ENCODE peak calls at places on chromosome 9, in five cellular contexts. I is T-helper 17 cell, Y is uterus, F is OCI-LY7, Q is left ventricle myocardium inferior. T is an unnamed sample. For H3K9me3, the result is how much of the 10 kb centered on the place peaks cover.

GRCh38 chr9:85332487-85332886 is 409.3 kb downstream of the AGTPBP1 start:
- DNase-seq in I (no peak), Y (no peak), F (peak), Q (no peak), T (no peak)

GRCh38 chr9:137866226-137867141 is 11.1 kb upstream of the CACNA1B start:
- DNase-seq in I (no peak), Y (no peak), F (no peak), Q (no peak), T (no peak)

GRCh38 chr9:95507456-95508241 is 9.1 kb downstream of the PTCH1 start:
- DNase-seq in I (peak), Y (peak), F (peak), Q (peak), T (peak)

GRCh38 chr9:137298983-137299521 is 3.0 kb downstream of the NRARP start:
- DNase-seq in I (no peak), Y (no peak), F (no peak), Q (no peak), T (no peak)

GRCh38 chr9:95116002-95116819 is 201.3 kb downstream of the FANCC start:
- DNase-seq in I (no peak), Y (peak), F (no peak), Q (no peak), T (no peak)

GRCh38 chr9:130860458-130861316 is 25.6 kb downstream of the ABL1 start:
- DNase-seq in I (no peak), Y (peak), F (no peak), Q (peak), T (no peak)

GRCh38 chr9:129313331-129313955 is 135.4 kb upstream of the IER5L start:
- DNase-seq in I (no peak), Y (no peak), F (no peak), Q (no peak), T (peak)

GRCh38 chr9:130544364-130544763 is 35.0 kb upstream of the FUBP3 start:
- DNase-seq in I (no peak), Y (no peak), F (no peak), Q (no peak), T (no peak)

GRCh38 chr9:14910178-14910805 is at the start of gene FREM1:
- DNase-seq in I (no peak), Y (peak), F (no peak), Q (peak), T (peak)

GRCh38 chr9:133276923-133277322 is 1.9 kb upstream of the ABO start:
- DNase-seq in I (no peak), Y (no peak), F (no peak), Q (no peak), T (no peak)

GRCh38 chr9:112111461-112111860 is 63.6 kb downstream of the SUSD1 start:
- DNase-seq in I (no peak), Y (no peak), F (no peak), Q (no peak), T (no peak)
- H3K9me3 ChIP-seq in I (under half), Y (under half), F (under half), Q (under half), T (under half)

GRCh38 chr9:2781336-2781735 is 62.6 kb downstream of the PUM3 start:
- DNase-seq in I (no peak), Y (no peak), F (no peak), Q (no peak), T (no peak)

GRCh38 chr9:2780326-2780725 is 63.0 kb downstream of the KCNV2 start:
- DNase-seq in I (no peak), Y (no peak), F (no peak), Q (no peak), T (no peak)

GRCh38 chr9:2778816-2779215 is 61.5 kb downstream of the KCNV2 start:
- DNase-seq in I (no peak), Y (no peak), F (no peak), Q (no peak), T (no peak)

GRCh38 chr9:2780846-2781245 is 63.0 kb downstream of the PUM3 start:
- DNase-seq in I (no peak), Y (no peak), F (no peak), Q (no peak), T (no peak)

DNA sequence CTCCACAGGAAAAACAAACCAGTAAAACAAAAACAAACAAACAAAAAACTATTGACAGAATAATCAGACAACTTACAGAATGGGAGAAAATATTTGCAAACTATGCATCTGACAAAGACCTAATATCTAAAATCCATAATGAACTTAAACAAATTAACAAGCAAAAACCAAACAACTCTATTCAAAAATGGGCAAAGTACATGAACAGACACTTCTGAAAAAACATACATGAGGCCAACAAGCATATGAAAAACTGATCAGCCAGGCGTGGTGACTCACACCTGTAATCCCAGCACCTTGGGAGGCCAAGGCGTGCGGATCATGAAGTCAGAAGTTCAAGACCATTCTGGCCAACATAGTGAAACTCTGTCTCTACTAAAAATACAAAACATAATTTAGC is 60.1 kb downstream of the KCNV2 start:
- DNase-seq in I (no peak), Y (no peak), F (no peak), Q (no peak), T (no peak)
- H3K9me3 ChIP-seq in I (under half), Y (under half), F (under half), Q (half or more), T (under half)

DNA sequence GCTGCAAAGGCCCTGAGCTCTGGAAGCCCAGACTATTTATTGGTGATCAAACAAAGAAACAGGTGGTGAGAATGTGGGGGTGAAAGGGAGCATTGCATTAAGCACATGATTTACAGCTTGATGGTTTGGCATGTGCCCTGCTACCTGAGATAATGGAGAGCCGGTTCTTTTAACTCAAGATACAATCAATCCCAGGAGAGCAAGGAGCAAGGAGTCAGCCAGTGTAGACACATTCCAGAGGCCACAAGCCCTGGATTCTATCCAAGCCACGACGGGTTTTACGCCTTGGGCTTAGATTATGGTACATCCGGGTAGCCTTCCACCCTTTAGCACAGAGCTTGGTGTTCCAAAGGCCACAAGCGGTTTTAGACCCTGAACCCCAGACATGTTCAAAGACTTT is 292.2 kb downstream of the CYLC2 start:
- DNase-seq in I (no peak), Y (no peak), F (no peak), Q (no peak), T (no peak)
- H3K9me3 ChIP-seq in I (under half), Y (under half), F (under half), Q (under half), T (under half)

DNA sequence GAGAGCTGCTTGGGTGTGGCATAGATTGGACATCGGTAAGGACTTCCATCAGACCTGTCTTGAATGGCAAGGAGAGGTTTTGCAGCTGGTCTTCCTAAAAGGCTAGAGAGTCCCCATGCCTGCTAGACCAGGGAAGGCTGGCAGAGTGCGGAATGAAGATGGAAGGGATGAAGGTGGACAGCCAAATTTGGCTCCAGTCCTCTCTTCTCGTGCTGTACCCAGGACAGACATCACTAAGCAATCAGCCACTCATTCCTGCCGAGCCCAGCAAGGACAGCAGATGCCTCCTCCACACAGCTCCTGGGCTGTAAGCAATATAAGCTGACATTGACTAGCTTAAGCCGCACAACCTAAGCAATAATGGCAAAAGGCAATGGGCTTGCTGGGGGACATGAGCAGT is 112.0 kb downstream of the OLFM1 start:
- DNase-seq in I (no peak), Y (no peak), F (no peak), Q (no peak), T (no peak)
- H3K9me3 ChIP-seq in I (under half), Y (under half), F (under half), Q (under half), T (under half)

DNA sequence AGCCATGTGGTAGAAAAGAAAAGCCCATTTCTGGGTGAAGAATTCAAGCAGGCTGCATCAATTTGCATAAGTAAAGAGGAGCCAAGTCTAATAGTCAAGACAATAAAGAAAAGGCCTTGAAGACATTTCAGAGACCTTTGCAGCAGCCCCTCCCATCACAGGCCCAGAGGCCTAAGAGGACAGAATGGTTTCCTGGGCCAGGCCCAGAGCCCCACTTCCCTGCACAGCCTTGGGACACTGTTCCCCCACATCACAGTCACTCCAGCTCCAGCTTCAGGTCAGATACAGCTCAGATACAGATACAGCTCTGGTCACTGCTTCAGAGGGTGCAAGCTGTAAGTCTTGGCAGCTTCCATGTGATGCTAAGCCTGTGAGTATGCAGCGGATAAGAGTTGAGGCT is 29.1 kb downstream of the PLGRKT start:
- DNase-seq in I (no peak), Y (no peak), F (peak), Q (no peak), T (no peak)
- H3K9me3 ChIP-seq in I (under half), Y (under half), F (under half), Q (under half), T (under half)

T was measured in right lobe of liver.